ENCODE peak calls at places on chromosomes 3 and 15, in five cellular contexts. D, I, Y, N and J are unnamed samples.

GRCh38 chr3:19348929-19349564 is 200.7 kb downstream of the KCNH8 start:
- DNase-seq in N (peak), D (no peak), I (no peak), Y (no peak), J (peak)

GRCh38 chr3:153980252-153980590 is 141.0 kb upstream of the ARHGEF26 start:
- DNase-seq in D (no peak), I (no peak), Y (peak), N (no peak), J (no peak)

GRCh38 chr3:123006587-123006986 is 21.0 kb downstream of the SEMA5B start:
- DNase-seq in Y (no peak), D (no peak), I (no peak), N (no peak), J (no peak)

GRCh38 chr3:40913192-40913591 is 286.1 kb upstream of the CTNNB1 start:
- DNase-seq in I (no peak), N (no peak), D (no peak), Y (no peak), J (peak)

GRCh38 chr3:170585937-170586310 is at the start of gene SLC7A14:
- DNase-seq in I (peak), Y (no peak), N (peak), D (no peak), J (peak)

GRCh38 chr3:156837130-156837529 is 11.0 kb downstream of the LEKR1 start:
- DNase-seq in I (no peak), N (no peak), D (no peak), Y (no peak), J (no peak)

GRCh38 chr3:197393711-197394110 is 95.3 kb upstream of the DLG1 start:
- DNase-seq in D (no peak), N (no peak), Y (no peak), I (no peak), J (no peak)

GRCh38 chr3:184443831-184444230 is 64.0 kb downstream of the CHRD start:
- DNase-seq in D (no peak), N (no peak), Y (no peak), I (no peak), J (no peak)

GRCh38 chr15:68431037-68431791 is 749 bp downstream of the ITGA11 start:
- DNase-seq in N (peak), D (no peak), I (no peak), Y (no peak), J (no peak)

GRCh38 chr15:92603278-92603677 is 52.3 kb downstream of the FAM174B start:
- DNase-seq in N (no peak), I (no peak), Y (no peak), D (no peak), J (no peak)

GRCh38 chr3:50978991-50979667 is 304.4 kb downstream of the DOCK3 start:
- DNase-seq in D (no peak), I (no peak), Y (no peak), N (no peak), J (no peak)

GRCh38 chr15:39235084-39235795 is 345.6 kb upstream of the THBS1 start:
- DNase-seq in I (no peak), D (no peak), N (no peak), Y (peak), J (no peak)

GRCh38 chr3:149009732-149010131 is 18.4 kb downstream of the GYG1 start:
- DNase-seq in I (no peak), N (no peak), Y (no peak), D (no peak), J (no peak)

GRCh38 chr15:89404023-89404422 is 69.4 kb upstream of the POLG start:
- DNase-seq in N (no peak), Y (no peak), I (no peak), D (no peak), J (no peak)

GRCh38 chr15:70559840-70560239 is 203.5 kb downstream of the UACA start:
- DNase-seq in D (no peak), Y (no peak), N (no peak), I (no peak), J (no peak)

GRCh38 chr3:103083848-103084631 is 649.2 kb downstream of the ZPLD1 start:
- DNase-seq in Y (no peak), D (no peak), N (no peak), I (no peak), J (no peak)

GRCh38 chr15:70334286-70334685 is 236.6 kb upstream of the TLE3 start:
- DNase-seq in I (no peak), Y (no peak), N (no peak), D (no peak), J (no peak)

GRCh38 chr15:66789029-66790025 is 87.3 kb downstream of the SMAD6 start:
- DNase-seq in Y (no peak), I (no peak), D (no peak), N (peak), J (no peak)

GRCh38 chr3:194166682-194167479 is 30.9 kb downstream of the HES1 start:
- DNase-seq in Y (no peak), D (no peak), I (no peak), N (peak), J (no peak)

GRCh38 chr3:157429703-157430102 is 6.9 kb upstream of the PTX3 start:
- DNase-seq in I (no peak), D (no peak), Y (no peak), N (peak), J (no peak)

GRCh38 chr3:148873270-148873927 is 8.3 kb downstream of the CPA3 start:
- DNase-seq in I (no peak), Y (no peak), D (no peak), N (no peak), J (no peak)

GRCh38 chr15:80533934-80534333 is 129.8 kb downstream of the ARNT2 start:
- DNase-seq in N (no peak), Y (no peak), D (no peak), I (no peak), J (no peak)